ENCODE peak calls at places on chromosome 7, in seven cellular contexts. L is GM06990, D is activated T-helper 1 cell treated with Interleukin-2 at 50 U/mL for 16 hours, I is AML-193, P is KBM-7, E is left ventricle myocardium superior, G is left colon. F is an unnamed sample.

GRCh38 chr7:97094531-97094930 is 23.0 kb upstream of the SDHAF3 start:
- DNase-seq in L (no peak), D (no peak), I (no peak), P (no peak), E (no peak), G (no peak), F (no peak)

GRCh38 chr7:82729172-82730030 is 285.8 kb upstream of the CACNA2D1 start:
- DNase-seq in L (no peak), D (no peak), I (peak), P (peak), E (no peak), G (no peak), F (peak)

GRCh38 chr7:21269021-21269420 is 158.9 kb upstream of the SP4 start:
- DNase-seq in L (no peak), D (no peak), I (no peak), P (no peak), E (no peak), G (no peak), F (no peak)

GRCh38 chr7:101890666-101891065 is 73.2 kb downstream of the CUX1 start:
- DNase-seq in L (no peak), D (no peak), I (no peak), P (no peak), E (no peak), G (no peak), F (no peak)

GRCh38 chr7:85682819-85683218 is 496.0 kb upstream of the SEMA3D start:
- DNase-seq in L (no peak), D (no peak), I (no peak), P (no peak), E (no peak), G (no peak), F (no peak)

GRCh38 chr7:151844828-151845200 is 32.1 kb downstream of the PRKAG2 start:
- DNase-seq in L (no peak), D (no peak), I (no peak), P (no peak), E (no peak), G (no peak), F (no peak)

GRCh38 chr7:94301024-94301588 is 93.6 kb upstream of the COL1A2 start:
- DNase-seq in L (no peak), D (no peak), I (no peak), P (no peak), E (peak), G (peak), F (no peak)

GRCh38 chr7:28984631-28985030 is 26.5 kb upstream of the TRIL start:
- DNase-seq in L (no peak), D (no peak), I (peak), P (no peak), E (peak), G (peak), F (no peak)

GRCh38 chr7:97107192-97107800 is 10.2 kb upstream of the SDHAF3 start:
- DNase-seq in L (no peak), D (no peak), I (no peak), P (no peak), E (no peak), G (no peak), F (no peak)

GRCh38 chr7:73669858-73670385 is 2.3 kb downstream of the VPS37D start:
- DNase-seq in L (no peak), D (no peak), I (no peak), P (no peak), E (no peak), G (no peak), F (no peak)

GRCh38 chr7:11228515-11228914 is 254.8 kb downstream of the PHF14 start:
- DNase-seq in L (no peak), D (no peak), I (no peak), P (no peak), E (peak), G (peak), F (no peak)

GRCh38 chr7:156095908-156096539 is 283.8 kb upstream of the SHH start:
- DNase-seq in L (no peak), D (no peak), I (no peak), P (no peak), E (no peak), G (no peak), F (no peak)

GRCh38 chr7:22549051-22549450 is 49.1 kb upstream of the STEAP1B start:
- DNase-seq in L (no peak), D (no peak), I (no peak), P (no peak), E (no peak), G (no peak), F (no peak)

GRCh38 chr7:94792270-94792669 is 115.1 kb upstream of the PPP1R9A start:
- DNase-seq in L (no peak), D (no peak), I (no peak), P (no peak), E (no peak), G (no peak), F (no peak)

GRCh38 chr7:21086688-21087087 is 300.0 kb upstream of the SP8 start:
- DNase-seq in L (no peak), D (no peak), I (no peak), P (no peak), E (no peak), G (no peak), F (no peak)

GRCh38 chr7:28383949-28384348 is 28.4 kb upstream of the CREB5 start:
- DNase-seq in L (no peak), D (no peak), I (no peak), P (no peak), E (no peak), G (no peak), F (no peak)

GRCh38 chr7:140093375-140093774 is 30.6 kb upstream of the PARP12 start:
- DNase-seq in L (no peak), D (no peak), I (no peak), P (no peak), E (no peak), G (no peak), F (no peak)

GRCh38 chr7:134293029-134293740 is 23.5 kb downstream of the SLC35B4 start:
- DNase-seq in L (peak), D (no peak), I (no peak), P (no peak), E (no peak), G (peak), F (peak)

GRCh38 chr7:117825132-117825531 is 48.1 kb downstream of the CTTNBP2 start:
- DNase-seq in L (no peak), D (no peak), I (no peak), P (no peak), E (no peak), G (no peak), F (no peak)

GRCh38 chr7:1275685-1276424 is 43.2 kb downstream of the UNCX start:
- DNase-seq in L (no peak), D (no peak), I (no peak), P (no peak), E (peak), G (no peak), F (no peak)

GRCh38 chr7:111363099-111363498 is 199.2 kb downstream of the IMMP2L start:
- DNase-seq in L (no peak), D (no peak), I (no peak), P (no peak), E (no peak), G (no peak), F (no peak)

GRCh38 chr7:83065714-83066113 is 97.0 kb downstream of the PCLO start:
- DNase-seq in L (no peak), D (no peak), I (peak), P (no peak), E (no peak), G (no peak), F (no peak)

GRCh38 chr7:29408841-29409243 is 154.8 kb upstream of the PRR15 start:
- DNase-seq in L (no peak), D (no peak), I (peak), P (peak), E (no peak), G (no peak), F (peak)

GRCh38 chr7:37516610-37517108 is 68.0 kb upstream of the ELMO1 start:
- DNase-seq in L (no peak), D (no peak), I (no peak), P (peak), E (no peak), G (no peak), F (no peak)

GRCh38 chr7:29563590-29564454 is at the start of gene PRR15:
- DNase-seq in L (no peak), D (no peak), I (no peak), P (peak), E (peak), G (peak), F (no peak)